ENCODE peak calls at places on chromosomes 1 and 21, in six cellular contexts. One of them, this sample, is unnamed.

GRCh38 chr21:28899744-28900143 is 92.9 kb downstream of the LTN1 start:
- DNase-seq in endothelial cell of umbilical vein: no peak
- DNase-seq in NB4: no peak
- DNase-seq in PC-3: peak
- DNase-seq in uterus: no peak
- DNase-seq in HCT116: no peak
- DNase-seq in this sample: no peak

GRCh38 chr1:35454616-35455015 is 102.6 kb downstream of the KIAA0319L start:
- DNase-seq in endothelial cell of umbilical vein: peak
- DNase-seq in NB4: peak
- DNase-seq in PC-3: peak
- DNase-seq in uterus: no peak
- DNase-seq in HCT116: no peak
- DNase-seq in this sample: no peak

GRCh38 chr1:206672011-206672688 is 12.6 kb upstream of the MAPKAPK2 start:
- DNase-seq in endothelial cell of umbilical vein: no peak
- DNase-seq in NB4: peak
- DNase-seq in PC-3: no peak
- DNase-seq in uterus: no peak
- DNase-seq in HCT116: no peak
- DNase-seq in this sample: no peak

GRCh38 chr1:167533851-167534300 is 15.5 kb upstream of the CD247 start:
- DNase-seq in endothelial cell of umbilical vein: peak
- DNase-seq in NB4: peak
- DNase-seq in PC-3: peak
- DNase-seq in uterus: peak
- DNase-seq in HCT116: peak
- DNase-seq in this sample: peak

GRCh38 chr1:243716901-243717300 is 133.1 kb downstream of the AKT3 start:
- DNase-seq in endothelial cell of umbilical vein: no peak
- DNase-seq in NB4: no peak
- DNase-seq in PC-3: peak
- DNase-seq in uterus: no peak
- DNase-seq in HCT116: no peak
- DNase-seq in this sample: no peak

GRCh38 chr1:110612060-110612745 is 6.0 kb upstream of the KCNA2 start:
- DNase-seq in endothelial cell of umbilical vein: no peak
- DNase-seq in NB4: no peak
- DNase-seq in PC-3: peak
- DNase-seq in uterus: no peak
- DNase-seq in HCT116: no peak
- DNase-seq in this sample: no peak

GRCh38 chr1:27517907-27518718 is 28.1 kb upstream of the WASF2 start:
- DNase-seq in endothelial cell of umbilical vein: no peak
- DNase-seq in NB4: no peak
- DNase-seq in PC-3: peak
- DNase-seq in uterus: no peak
- DNase-seq in HCT116: no peak
- DNase-seq in this sample: peak

GRCh38 chr1:187474266-187474665 is 645.5 kb downstream of the PLA2G4A start:
- DNase-seq in endothelial cell of umbilical vein: peak
- DNase-seq in NB4: no peak
- DNase-seq in PC-3: peak
- DNase-seq in uterus: no peak
- DNase-seq in HCT116: no peak
- DNase-seq in this sample: peak

GRCh38 chr1:43902058-43902831 is 31.4 kb upstream of the ARTN start:
- DNase-seq in endothelial cell of umbilical vein: no peak
- DNase-seq in NB4: no peak
- DNase-seq in PC-3: no peak
- DNase-seq in uterus: no peak
- DNase-seq in HCT116: no peak
- DNase-seq in this sample: no peak

GRCh38 chr1:113531321-113531720 is 141.0 kb downstream of the MAGI3 start:
- DNase-seq in endothelial cell of umbilical vein: no peak
- DNase-seq in NB4: no peak
- DNase-seq in PC-3: no peak
- DNase-seq in uterus: no peak
- DNase-seq in HCT116: no peak
- DNase-seq in this sample: no peak

GRCh38 chr1:85900921-85901320 is 192.7 kb upstream of the ZNHIT6 start:
- DNase-seq in endothelial cell of umbilical vein: no peak
- DNase-seq in NB4: no peak
- DNase-seq in PC-3: no peak
- DNase-seq in uterus: no peak
- DNase-seq in HCT116: no peak
- DNase-seq in this sample: no peak

GRCh38 chr1:117753652-117754051 is 147.8 kb downstream of the TENT5C start:
- DNase-seq in endothelial cell of umbilical vein: no peak
- DNase-seq in NB4: peak
- DNase-seq in PC-3: peak
- DNase-seq in uterus: no peak
- DNase-seq in HCT116: no peak
- DNase-seq in this sample: no peak

GRCh38 chr1:201602413-201603265 is 63.7 kb downstream of the NAV1 start:
- DNase-seq in endothelial cell of umbilical vein: peak
- DNase-seq in NB4: no peak
- DNase-seq in PC-3: peak
- DNase-seq in uterus: peak
- DNase-seq in HCT116: no peak
- DNase-seq in this sample: no peak

GRCh38 chr1:76395059-76395458 is 320.5 kb downstream of the ST6GALNAC3 start:
- DNase-seq in endothelial cell of umbilical vein: no peak
- DNase-seq in NB4: no peak
- DNase-seq in PC-3: no peak
- DNase-seq in uterus: no peak
- DNase-seq in HCT116: no peak
- DNase-seq in this sample: no peak

GRCh38 chr21:18030248-18030647 is 211.1 kb upstream of the C21orf91 start:
- DNase-seq in endothelial cell of umbilical vein: no peak
- DNase-seq in NB4: peak
- DNase-seq in PC-3: peak
- DNase-seq in uterus: no peak
- DNase-seq in HCT116: no peak
- DNase-seq in this sample: no peak

GRCh38 chr1:168365719-168366474 is 85.2 kb downstream of the TBX19 start:
- DNase-seq in endothelial cell of umbilical vein: no peak
- DNase-seq in NB4: peak
- DNase-seq in PC-3: peak
- DNase-seq in uterus: no peak
- DNase-seq in HCT116: no peak
- DNase-seq in this sample: no peak

GRCh38 chr1:187551061-187551460 is 722.3 kb downstream of the PLA2G4A start:
- DNase-seq in endothelial cell of umbilical vein: no peak
- DNase-seq in NB4: peak
- DNase-seq in PC-3: no peak
- DNase-seq in uterus: no peak
- DNase-seq in HCT116: no peak
- DNase-seq in this sample: peak

GRCh38 chr1:93061895-93062792 is 16.9 kb upstream of the MTF2 start:
- DNase-seq in endothelial cell of umbilical vein: peak
- DNase-seq in NB4: peak
- DNase-seq in PC-3: peak
- DNase-seq in uterus: no peak
- DNase-seq in HCT116: peak
- DNase-seq in this sample: no peak

GRCh38 chr1:59743324-59744108 is 71.2 kb upstream of the HOOK1 start:
- DNase-seq in endothelial cell of umbilical vein: peak
- DNase-seq in NB4: peak
- DNase-seq in PC-3: no peak
- DNase-seq in uterus: no peak
- DNase-seq in HCT116: no peak
- DNase-seq in this sample: peak

DNA sequence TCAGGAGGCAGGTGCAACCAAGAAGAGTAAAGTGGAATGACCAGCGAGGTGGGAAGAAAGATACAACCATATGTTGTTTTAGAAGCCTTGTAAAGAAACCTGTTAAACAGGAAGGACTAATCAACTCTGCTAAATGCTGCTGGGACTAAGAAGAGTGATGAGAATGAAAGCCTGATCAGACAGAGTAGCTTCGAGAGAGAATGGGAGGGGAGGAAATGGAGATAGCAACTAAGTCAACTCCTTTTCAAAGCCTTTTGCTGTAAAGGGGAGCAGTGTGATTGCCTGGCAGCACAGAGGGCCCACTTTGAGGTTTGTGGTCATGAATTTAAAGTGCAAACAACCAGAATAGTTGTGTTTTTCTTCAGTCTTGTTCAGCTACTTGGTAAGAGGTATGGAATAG is 31.4 kb downstream of the SLC30A7 start:
- DNase-seq in endothelial cell of umbilical vein: no peak
- DNase-seq in NB4: no peak
- DNase-seq in PC-3: no peak
- DNase-seq in uterus: no peak
- DNase-seq in HCT116: no peak
- DNase-seq in this sample: no peak
- H3K4me3 ChIP-seq in endothelial cell of umbilical vein: no peak
- H3K4me3 ChIP-seq in NB4: no peak
- H3K4me3 ChIP-seq in PC-3: no peak
- H3K4me3 ChIP-seq in uterus: no peak
- H3K4me3 ChIP-seq in HCT116: no peak
- H3K4me3 ChIP-seq in this sample: no peak

GRCh38 chr1:32247452-32247851 is 430 bp downstream of the FAM167B start:
- DNase-seq in endothelial cell of umbilical vein: no peak
- DNase-seq in NB4: no peak
- DNase-seq in PC-3: no peak
- DNase-seq in uterus: peak
- DNase-seq in HCT116: no peak
- DNase-seq in this sample: peak
- H3K4me3 ChIP-seq in endothelial cell of umbilical vein: no peak
- H3K4me3 ChIP-seq in NB4: no peak
- H3K4me3 ChIP-seq in PC-3: no peak
- H3K4me3 ChIP-seq in uterus: no peak
- H3K4me3 ChIP-seq in HCT116: no peak
- H3K4me3 ChIP-seq in this sample: no peak

DNA sequence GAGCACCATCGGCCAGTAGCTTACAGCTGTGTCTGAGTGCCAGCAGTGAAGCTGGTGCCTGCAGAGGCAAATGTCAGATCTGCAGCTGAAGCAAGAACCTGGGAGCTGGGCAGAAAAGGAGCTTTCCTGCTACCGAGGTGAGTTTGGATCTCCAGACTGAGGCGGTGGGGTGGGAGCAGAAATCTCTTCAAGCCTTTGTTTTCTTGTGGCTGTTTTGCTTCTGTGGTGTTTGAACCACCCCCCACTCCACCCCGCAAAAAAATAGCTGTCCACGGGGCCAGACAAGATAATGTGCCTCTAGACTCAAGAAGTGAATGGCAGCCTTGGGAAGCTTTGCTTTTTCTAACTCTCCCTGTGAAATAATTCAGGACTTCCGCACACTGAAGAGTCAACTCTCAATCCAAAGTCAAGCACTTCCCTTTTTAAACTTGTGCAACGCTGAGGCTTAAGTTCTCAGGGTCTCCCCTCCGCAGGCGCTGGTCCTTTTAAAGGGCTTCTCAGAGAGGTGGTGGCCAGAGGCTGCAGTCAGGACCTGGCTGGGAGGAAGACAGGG is 159.6 kb upstream of the COA6 start:
- DNase-seq in endothelial cell of umbilical vein: no peak
- DNase-seq in NB4: peak
- DNase-seq in PC-3: no peak
- DNase-seq in uterus: no peak
- DNase-seq in HCT116: no peak
- DNase-seq in this sample: no peak
- H3K4me3 ChIP-seq in endothelial cell of umbilical vein: no peak
- H3K4me3 ChIP-seq in NB4: peak
- H3K4me3 ChIP-seq in PC-3: peak
- H3K4me3 ChIP-seq in uterus: peak
- H3K4me3 ChIP-seq in HCT116: no peak
- H3K4me3 ChIP-seq in this sample: peak

DNA sequence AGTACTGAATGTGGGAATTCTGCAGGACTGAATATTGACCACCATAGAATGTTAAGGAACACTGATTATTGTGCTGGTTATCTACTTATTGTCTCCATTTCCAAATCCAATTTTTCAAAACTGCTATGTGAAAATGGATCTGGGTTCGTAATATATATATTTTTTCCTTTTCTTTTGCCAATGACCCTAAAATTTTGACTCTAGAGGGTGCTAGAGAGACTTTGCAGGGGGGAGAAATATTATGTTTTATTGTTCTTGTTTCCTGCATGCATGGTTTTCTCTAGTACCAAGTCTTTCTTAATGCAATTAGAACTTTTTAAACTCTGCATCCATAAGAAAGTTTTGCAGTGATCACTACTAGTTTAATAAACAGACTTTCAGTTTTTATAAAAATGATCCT is 1256.9 kb downstream of the BRINP3 start:
- DNase-seq in endothelial cell of umbilical vein: peak
- DNase-seq in NB4: peak
- DNase-seq in PC-3: peak
- DNase-seq in uterus: no peak
- DNase-seq in HCT116: no peak
- DNase-seq in this sample: no peak
- H3K4me3 ChIP-seq in endothelial cell of umbilical vein: no peak
- H3K4me3 ChIP-seq in NB4: no peak
- H3K4me3 ChIP-seq in PC-3: no peak
- H3K4me3 ChIP-seq in uterus: no peak
- H3K4me3 ChIP-seq in HCT116: no peak
- H3K4me3 ChIP-seq in this sample: no peak

GRCh38 chr1:240352769-240353168 is 259.2 kb downstream of the GREM2 start:
- DNase-seq in endothelial cell of umbilical vein: no peak
- DNase-seq in NB4: peak
- DNase-seq in PC-3: peak
- DNase-seq in uterus: peak
- DNase-seq in HCT116: no peak
- DNase-seq in this sample: no peak

GRCh38 chr1:240350910-240351331 is 259.2 kb downstream of the FMN2 start:
- DNase-seq in endothelial cell of umbilical vein: no peak
- DNase-seq in NB4: no peak
- DNase-seq in PC-3: peak
- DNase-seq in uterus: no peak
- DNase-seq in HCT116: no peak
- DNase-seq in this sample: no peak

GRCh38 chr1:240351690-240352089 is 260.0 kb downstream of the FMN2 start:
- DNase-seq in endothelial cell of umbilical vein: no peak
- DNase-seq in NB4: no peak
- DNase-seq in PC-3: no peak
- DNase-seq in uterus: no peak
- DNase-seq in HCT116: no peak
- DNase-seq in this sample: no peak

GRCh38 chr1:240356568-240356967 is 255.4 kb downstream of the GREM2 start:
- DNase-seq in endothelial cell of umbilical vein: no peak
- DNase-seq in NB4: no peak
- DNase-seq in PC-3: no peak
- DNase-seq in uterus: no peak
- DNase-seq in HCT116: no peak
- DNase-seq in this sample: no peak
- H3K4me3 ChIP-seq in endothelial cell of umbilical vein: no peak
- H3K4me3 ChIP-seq in NB4: no peak
- H3K4me3 ChIP-seq in PC-3: no peak
- H3K4me3 ChIP-seq in uterus: no peak
- H3K4me3 ChIP-seq in HCT116: no peak
- H3K4me3 ChIP-seq in this sample: no peak